ENCODE peak calls at places on chromosomes 2 and 18, in eight cellular contexts. Q is KG1; C is AG10803; W is A549; Z is choroid plexus epithelial cell; D is D721Med; R is stimulated activated CD4-positive, alpha-beta T cell treated with anti-CD3 and anti-CD28 coated beads, Interleukin-4, amount 100 ng/mL, for 1 hour; A is CD4-positive, alpha-beta T cell. T is an unnamed sample.

GRCh38 chr2:53460347-53460746 is 307.3 kb upstream of the CHAC2 start:
- DNase-seq in Q (no peak), C (no peak), W (no peak), Z (peak), D (no peak), R (no peak), A (no peak), T (no peak)

GRCh38 chr2:88059979-88060906 is 4.7 kb upstream of the KRCC1 start:
- DNase-seq in Q (peak), C (peak), W (peak), Z (peak), D (peak), R (no peak), A (peak), T (no peak)

GRCh38 chr2:197908940-197909339 is 104.5 kb downstream of the PLCL1 start:
- DNase-seq in Q (no peak), C (peak), W (no peak), Z (peak), D (no peak), R (no peak), A (no peak), T (no peak)

GRCh38 chr2:145184741-145185671 is 665.1 kb upstream of the ZEB2 start:
- DNase-seq in Q (no peak), C (peak), W (no peak), Z (peak), D (no peak), R (no peak), A (no peak), T (no peak)

GRCh38 chr18:2883137-2883671 is 36.4 kb downstream of the EMILIN2 start:
- DNase-seq in Q (peak), C (no peak), W (no peak), Z (no peak), D (no peak), R (peak), A (peak), T (peak)

GRCh38 chr2:62398295-62398855 is 107.6 kb downstream of the TMEM17 start:
- DNase-seq in Q (no peak), C (no peak), W (no peak), Z (no peak), D (no peak), R (no peak), A (no peak), T (no peak)

GRCh38 chr18:6251084-6251483 is 163.6 kb downstream of the L3MBTL4 start:
- DNase-seq in Q (no peak), C (no peak), W (no peak), Z (no peak), D (no peak), R (no peak), A (no peak), T (no peak)

GRCh38 chr2:175154670-175155082 is 13.3 kb downstream of the ATF2 start:
- DNase-seq in Q (no peak), C (peak), W (no peak), Z (peak), D (no peak), R (no peak), A (no peak), T (no peak)

GRCh38 chr2:127561371-127561770 is 25.9 kb downstream of the MYO7B start:
- DNase-seq in Q (no peak), C (no peak), W (no peak), Z (no peak), D (no peak), R (no peak), A (no peak), T (no peak)

GRCh38 chr2:102418421-102418961 is 4.5 kb upstream of the IL18RAP start:
- DNase-seq in Q (peak), C (no peak), W (no peak), Z (peak), D (no peak), R (no peak), A (no peak), T (no peak)

GRCh38 chr2:180063494-180063893 is 56.4 kb upstream of the CWC22 start:
- DNase-seq in Q (no peak), C (no peak), W (no peak), Z (no peak), D (no peak), R (no peak), A (no peak), T (no peak)

GRCh38 chr18:65988972-65989371 is 238.2 kb downstream of the CDH7 start:
- DNase-seq in Q (no peak), C (no peak), W (no peak), Z (no peak), D (no peak), R (no peak), A (no peak), T (no peak)

GRCh38 chr18:68925268-68925667 is 127.4 kb downstream of the CCDC102B start:
- DNase-seq in Q (no peak), C (peak), W (no peak), Z (peak), D (no peak), R (no peak), A (no peak), T (no peak)

GRCh38 chr2:235146871-235147565 is 195.2 kb downstream of the SH3BP4 start:
- DNase-seq in Q (no peak), C (no peak), W (no peak), Z (no peak), D (no peak), R (no peak), A (no peak), T (no peak)

GRCh38 chr2:236293241-236293810 is 29.1 kb upstream of the ASB18 start:
- DNase-seq in Q (no peak), C (no peak), W (no peak), Z (no peak), D (no peak), R (no peak), A (no peak), T (no peak)

GRCh38 chr2:127422631-127423475 is 4.6 kb downstream of the PROC start:
- DNase-seq in Q (no peak), C (no peak), W (no peak), Z (no peak), D (no peak), R (no peak), A (no peak), T (no peak)

GRCh38 chr2:37052600-37053332 is 31.4 kb downstream of the HEATR5B start:
- DNase-seq in Q (no peak), C (no peak), W (no peak), Z (peak), D (no peak), R (no peak), A (no peak), T (no peak)

GRCh38 chr2:166632616-166633015 is 138.6 kb upstream of the SCN7A start:
- DNase-seq in Q (no peak), C (peak), W (no peak), Z (peak), D (no peak), R (no peak), A (no peak), T (no peak)

GRCh38 chr2:55620123-55620779 is 2.8 kb upstream of the PPP4R3B start:
- DNase-seq in Q (no peak), C (no peak), W (no peak), Z (peak), D (no peak), R (no peak), A (no peak), T (no peak)

GRCh38 chr2:29329899-29330298 is 214.7 kb downstream of the CLIP4 start:
- DNase-seq in Q (no peak), C (no peak), W (no peak), Z (no peak), D (no peak), R (no peak), A (no peak), T (no peak)

GRCh38 chr18:79570266-79571201 is 109.1 kb upstream of the CTDP1 start:
- DNase-seq in Q (no peak), C (peak), W (no peak), Z (peak), D (no peak), R (no peak), A (no peak), T (peak)

GRCh38 chr2:125397535-125398251 is 1258.3 kb upstream of the GYPC start:
- DNase-seq in Q (no peak), C (no peak), W (no peak), Z (no peak), D (no peak), R (no peak), A (no peak), T (no peak)

GRCh38 chr2:46831869-46832265 is 83.7 kb downstream of the MCFD2 start:
- DNase-seq in Q (no peak), C (no peak), W (no peak), Z (no peak), D (no peak), R (no peak), A (no peak), T (no peak)

GRCh38 chr2:10552220-10552870 is 104.2 kb upstream of the ODC1 start:
- DNase-seq in Q (no peak), C (no peak), W (no peak), Z (no peak), D (no peak), R (no peak), A (no peak), T (no peak)

GRCh38 chr2:102130651-102130991 is 11.9 kb upstream of the IL1R1 start:
- DNase-seq in Q (no peak), C (peak), W (no peak), Z (no peak), D (no peak), R (no peak), A (no peak), T (no peak)

GRCh38 chr2:230694241-230694640 is 18.4 kb upstream of the CAB39 start:
- DNase-seq in Q (no peak), C (no peak), W (no peak), Z (no peak), D (no peak), R (no peak), A (no peak), T (no peak)

GRCh38 chr2:202418027-202418426 is 41.9 kb downstream of the BMPR2 start:
- DNase-seq in Q (no peak), C (no peak), W (no peak), Z (no peak), D (no peak), R (no peak), A (no peak), T (no peak)

GRCh38 chr2:8370258-8370802 is 311.5 kb upstream of the ID2 start:
- DNase-seq in Q (no peak), C (no peak), W (no peak), Z (no peak), D (no peak), R (no peak), A (no peak), T (no peak)